ENCODE peak calls at places on chromosomes 1 and 21, in four cellular contexts. E is K562, J is GM12878, R is HepG2. Q is an unnamed sample.
A peak's percentile ranks its signal among the peaks of the same experiment; 100 is the strongest.

GRCh38 chr1:175829845-175830244 is 86.5 kb upstream of the TNR start:
- DNase-seq in J (no peak), E (no peak), R (no peak), Q (no peak)

GRCh38 chr1:53585565-53585964 is 126.4 kb downstream of the DMRTB1 start:
- DNase-seq in J (no peak), R (no peak), E (no peak), Q (no peak)

GRCh38 chr1:154474802-154475201 is 27.2 kb upstream of the TDRD10 start:
- DNase-seq in E (no peak), R (peak; percentile 51), J (no peak), Q (no peak)

GRCh38 chr1:8373547-8374270 is 55.8 kb downstream of the SLC45A1 start:
- DNase-seq in R (no peak), E (no peak), J (no peak), Q (no peak)

GRCh38 chr1:1283821-1284220 is 3.6 kb downstream of the SCNN1D start:
- DNase-seq in R (no peak), J (peak; percentile 94), E (peak; percentile 68), Q (peak; percentile 45)

GRCh38 chr1:47686731-47687617 is 249.1 kb downstream of the FOXD2 start:
- DNase-seq in R (no peak), J (no peak), E (no peak), Q (peak; percentile 36)

GRCh38 chr21:43911015-43911934 is 46.3 kb downstream of the AGPAT3 start:
- DNase-seq in J (no peak), E (no peak), R (peak; percentile 68), Q (no peak)

GRCh38 chr1:78553859-78554258 is 63.1 kb downstream of the PTGFR start:
- DNase-seq in E (no peak), R (peak; percentile 11), J (no peak), Q (peak; percentile 55)

GRCh38 chr1:94787676-94788075 is 32.5 kb upstream of the SLC44A3 start:
- DNase-seq in J (no peak), R (no peak), E (no peak), Q (no peak)

GRCh38 chr1:27405074-27405473 is 12.7 kb downstream of the GPR3 start:
- DNase-seq in E (no peak), R (no peak), J (no peak), Q (no peak)

GRCh38 chr1:234261545-234261944 is 111.7 kb upstream of the COA6 start:
- DNase-seq in E (no peak), J (no peak), R (no peak), Q (no peak)

GRCh38 chr1:87129606-87130005 is 199.1 kb upstream of the LMO4 start:
- DNase-seq in R (no peak), J (no peak), E (no peak), Q (no peak)

GRCh38 chr1:20887269-20887668 is 100.2 kb upstream of the HP1BP3 start:
- DNase-seq in J (no peak), E (no peak), R (no peak), Q (no peak)

GRCh38 chr1:212858461-212859265 is 588 bp downstream of the FLVCR1 start:
- DNase-seq in E (no peak), J (no peak), R (peak; percentile 18), Q (peak; percentile 46)

GRCh38 chr1:161502181-161502580 is 3.1 kb upstream of the FCGR2A start:
- DNase-seq in J (no peak), R (no peak), E (no peak), Q (no peak)

GRCh38 chr1:90899263-90899662 is 122.6 kb downstream of the ZNF644 start:
- DNase-seq in J (no peak), E (no peak), R (no peak), Q (no peak)

GRCh38 chr1:78716186-78716585 is 66.6 kb downstream of the IFI44 start:
- DNase-seq in J (no peak), R (no peak), E (no peak), Q (no peak)

GRCh38 chr1:12124693-12125421 is 41.9 kb upstream of the TNFRSF1B start:
- DNase-seq in E (peak; percentile 77), J (no peak), R (peak; percentile 46), Q (peak; percentile 74)

GRCh38 chr1:205241366-205242030 is 13.8 kb downstream of the TMCC2 start:
- DNase-seq in R (no peak), E (no peak), J (no peak), Q (no peak)

GRCh38 chr1:68454534-68454933 is 4.8 kb upstream of the RPE65 start:
- DNase-seq in E (no peak), R (no peak), J (no peak), Q (peak; percentile 42)

GRCh38 chr1:101282314-101283087 is 45.7 kb downstream of the S1PR1 start:
- DNase-seq in J (no peak), R (no peak), E (no peak), Q (peak; percentile 54)

GRCh38 chr21:41576010-41576615 is 68.2 kb upstream of the TMPRSS2 start:
- DNase-seq in R (no peak), E (no peak), J (no peak), Q (no peak)

GRCh38 chr1:110012100-110012499 is 22.3 kb upstream of the STRIP1 start:
- DNase-seq in J (peak; percentile 45), E (no peak), R (no peak), Q (no peak)

GRCh38 chr21:44617071-44617501 is 5.2 kb downstream of the KRTAP10-8 start:
- DNase-seq in J (no peak), R (no peak), E (no peak), Q (no peak)

GRCh38 chr1:53061123-53061858 is 722 bp upstream of the PODN start:
- DNase-seq in E (no peak), J (no peak), R (no peak), Q (no peak)

GRCh38 chr1:53134042-53134485 is 8.4 kb downstream of the SLC1A7 start:
- DNase-seq in J (no peak), E (no peak), R (no peak), Q (no peak)

GRCh38 chr1:23341829-23342697 is 2.0 kb downstream of the HNRNPR start:
- DNase-seq in J (no peak), R (peak; percentile 27), E (no peak), Q (no peak)

GRCh38 chr21:35637431-35637830 is 422.9 kb downstream of the SETD4 start:
- DNase-seq in J (no peak), R (no peak), E (no peak), Q (no peak)

GRCh38 chr1:3930282-3930681 is 30.2 kb upstream of the C1orf174 start:
- DNase-seq in R (no peak), E (no peak), J (no peak), Q (no peak)

GRCh38 chr21:37455504-37455911 is 88.9 kb downstream of the DYRK1A start:
- DNase-seq in E (peak; percentile 76), J (no peak), R (no peak), Q (no peak)

GRCh38 chr1:200625381-200625824 is 4.9 kb upstream of the KIF14 start:
- DNase-seq in J (peak; percentile 74), E (no peak), R (no peak), Q (no peak)

GRCh38 chr1:101645810-101646209 is 350.9 kb downstream of the OLFM3 start:
- DNase-seq in J (no peak), E (no peak), R (no peak), Q (no peak)

GRCh38 chr1:232149302-232150201 is 480.4 kb downstream of the SIPA1L2 start:
- DNase-seq in J (no peak), E (no peak), R (no peak), Q (no peak)

GRCh38 chr1:65508051-65508450 is 87.6 kb downstream of the LEPR start:
- DNase-seq in E (no peak), R (no peak), J (no peak), Q (no peak)

GRCh38 chr1:201648911-201649775 is 110.2 kb downstream of the NAV1 start:
- DNase-seq in R (no peak), E (peak; percentile 58), J (no peak), Q (no peak)

DNA sequence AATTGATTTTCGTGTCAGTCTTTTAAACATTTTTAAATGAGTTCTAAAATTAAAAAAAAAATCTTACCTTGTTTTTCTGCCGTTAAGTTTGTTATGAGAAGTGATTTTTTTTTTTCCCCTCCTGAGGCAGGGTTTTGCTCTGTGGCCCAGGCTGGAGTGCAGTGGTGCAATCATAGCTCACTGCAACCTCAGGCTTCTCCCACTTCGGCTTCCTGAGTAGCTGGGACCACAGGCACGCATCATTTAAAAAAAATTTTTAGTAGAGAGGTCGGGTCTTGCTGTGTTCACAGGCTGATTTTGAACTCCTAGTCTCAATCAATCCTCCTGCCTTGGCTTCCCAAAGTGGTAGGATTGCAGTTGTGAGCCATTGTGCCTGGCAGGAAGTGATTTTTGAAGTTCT is 41.1 kb downstream of the MTR start:
- DNase-seq in E (no peak), R (no peak), J (no peak), Q (no peak)
- TF ChIP-seq TARDBP in E (no peak), R (no peak), J (no peak), Q (no peak)

GRCh38 chr21:39105836-39106235 is 77.4 kb downstream of the PSMG1 start:
- DNase-seq in R (no peak), E (no peak), J (no peak), Q (no peak)

GRCh38 chr21:39103689-39104088 is 79.6 kb downstream of the PSMG1 start:
- DNase-seq in E (no peak), R (no peak), J (no peak), Q (no peak)

GRCh38 chr21:39106881-39107462 is 76.3 kb downstream of the PSMG1 start:
- DNase-seq in E (no peak), R (no peak), J (no peak), Q (no peak)

GRCh38 chr21:39104911-39105310 is 78.3 kb downstream of the PSMG1 start:
- DNase-seq in R (no peak), J (no peak), E (no peak), Q (no peak)

DNA sequence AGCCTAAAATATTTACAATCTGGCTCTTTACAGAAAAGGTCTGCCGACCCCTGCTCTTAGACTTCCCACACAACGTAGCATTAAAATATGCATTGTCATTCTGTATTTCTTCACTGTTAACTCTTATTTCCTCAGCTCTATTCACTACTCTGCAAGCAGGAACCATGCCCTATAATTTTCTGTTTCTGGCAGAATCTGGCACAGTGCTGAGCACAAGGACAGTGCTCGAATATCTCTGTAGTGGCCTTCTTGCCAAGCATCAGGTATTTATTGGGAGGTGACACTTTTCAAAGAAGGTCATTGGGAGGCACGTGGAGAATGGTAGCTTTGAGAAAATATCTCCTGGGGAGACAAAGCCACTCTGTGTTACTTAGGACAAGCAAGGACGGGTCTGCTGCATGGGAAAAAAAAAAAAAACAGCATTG is 77.9 kb downstream of the PSMG1 start:
- DNase-seq in E (no peak), R (peak; percentile 76), J (no peak), Q (no peak)
- TF ChIP-seq TARDBP in E (no peak), R (peak; percentile 16), J (no peak), Q (no peak)

GRCh38 chr1:150579110-150579954 is at the start of gene MCL1:
- DNase-seq in E (peak; percentile 90), R (peak; percentile 93), J (peak; percentile 69), Q (peak; percentile 94)
- TF ChIP-seq TARDBP in E (no peak), R (no peak), J (no peak), Q (no peak)

DNA sequence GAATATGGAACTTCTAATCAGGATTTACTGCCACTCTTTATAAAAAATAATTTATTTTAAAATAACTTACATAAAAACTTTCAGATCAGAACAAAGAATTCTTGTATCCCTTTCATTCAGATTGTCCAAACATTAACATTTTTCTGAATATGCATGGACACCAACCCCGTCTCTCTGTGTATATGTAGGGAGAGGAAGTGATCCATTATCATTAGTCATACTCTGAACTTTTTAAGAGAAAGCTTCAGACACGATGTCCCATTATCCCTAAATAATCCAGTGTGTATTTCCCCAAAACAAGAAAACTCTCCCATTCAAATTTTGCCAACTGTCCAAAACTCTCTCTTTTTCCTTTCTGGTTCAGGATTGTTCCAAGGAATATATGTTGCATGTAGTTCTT is 122.3 kb upstream of the CXADR start:
- DNase-seq in J (no peak), R (no peak), E (no peak), Q (no peak)
- TF ChIP-seq TARDBP in J (no peak), R (no peak), E (no peak), Q (no peak)

GRCh38 chr1:41416081-41416480 is 54.8 kb downstream of the FOXO6 start:
- DNase-seq in E (no peak), R (no peak), J (no peak), Q (no peak)
- TF ChIP-seq TARDBP in E (no peak), R (no peak), J (no peak), Q (no peak)

Q was measured in HEK293T.